ENCODE peak calls at places on chromosomes 13 and 19, in four cellular contexts. One of them, this sample, is unnamed.

GRCh38 chr13:48808689-48809088 is 155.0 kb downstream of the CYSLTR2 start:
- DNase-seq in HepG2: peak
- DNase-seq in K562: peak
- DNase-seq in IMR-90: peak
- DNase-seq in this sample: no peak

GRCh38 chr13:113220141-113220598 is 10.8 kb downstream of the CUL4A start:
- DNase-seq in HepG2: peak
- DNase-seq in K562: peak
- DNase-seq in IMR-90: no peak
- DNase-seq in this sample: no peak

GRCh38 chr13:99973163-99973785 is 1.7 kb upstream of the ZIC5 start:
- DNase-seq in HepG2: no peak
- DNase-seq in K562: no peak
- DNase-seq in IMR-90: no peak
- DNase-seq in this sample: no peak

GRCh38 chr19:48896191-48896720 is 2.3 kb downstream of the TULP2 start:
- DNase-seq in HepG2: no peak
- DNase-seq in K562: peak
- DNase-seq in IMR-90: no peak
- DNase-seq in this sample: no peak

GRCh38 chr19:49851456-49852259 is 699 bp downstream of the PTOV1 start:
- DNase-seq in HepG2: no peak
- DNase-seq in K562: peak
- DNase-seq in IMR-90: no peak
- DNase-seq in this sample: no peak

GRCh38 chr13:71875823-71876222 is 8.8 kb upstream of the DACH1 start:
- DNase-seq in HepG2: no peak
- DNase-seq in K562: no peak
- DNase-seq in IMR-90: no peak
- DNase-seq in this sample: no peak

GRCh38 chr19:46746281-46746965 is at the start of gene STRN4:
- DNase-seq in HepG2: no peak
- DNase-seq in K562: peak
- DNase-seq in IMR-90: no peak
- DNase-seq in this sample: peak

GRCh38 chr13:43368003-43368402 is 344.6 kb downstream of the DNAJC15 start:
- DNase-seq in HepG2: no peak
- DNase-seq in K562: no peak
- DNase-seq in IMR-90: peak
- DNase-seq in this sample: no peak

GRCh38 chr19:47603706-47604310 is 5.1 kb upstream of the BICRA start:
- DNase-seq in HepG2: no peak
- DNase-seq in K562: no peak
- DNase-seq in IMR-90: no peak
- DNase-seq in this sample: no peak

GRCh38 chr19:33819875-33820781 is 23.5 kb downstream of the KCTD15 start:
- DNase-seq in HepG2: peak
- DNase-seq in K562: peak
- DNase-seq in IMR-90: peak
- DNase-seq in this sample: peak

GRCh38 chr13:61765181-61765742 is 349.6 kb upstream of the PCDH20 start:
- DNase-seq in HepG2: no peak
- DNase-seq in K562: no peak
- DNase-seq in IMR-90: no peak
- DNase-seq in this sample: no peak

GRCh38 chr13:55967055-55967454 is 1173.7 kb upstream of the PRR20A start:
- DNase-seq in HepG2: no peak
- DNase-seq in K562: no peak
- DNase-seq in IMR-90: no peak
- DNase-seq in this sample: no peak

GRCh38 chr19:16455489-16455888 is 16.3 kb downstream of the EPS15L1 start:
- DNase-seq in HepG2: no peak
- DNase-seq in K562: no peak
- DNase-seq in IMR-90: no peak
- DNase-seq in this sample: no peak

GRCh38 chr19:34639491-34640085 is 37.4 kb downstream of the SCGB2B2 start:
- DNase-seq in HepG2: peak
- DNase-seq in K562: peak
- DNase-seq in IMR-90: peak
- DNase-seq in this sample: peak

GRCh38 chr13:59494560-59494970 is 669.2 kb downstream of the DIAPH3 start:
- DNase-seq in HepG2: no peak
- DNase-seq in K562: peak
- DNase-seq in IMR-90: peak
- DNase-seq in this sample: no peak

GRCh38 chr13:24264976-24265375 is 44.4 kb upstream of the C1QTNF9 start:
- DNase-seq in HepG2: no peak
- DNase-seq in K562: no peak
- DNase-seq in IMR-90: no peak
- DNase-seq in this sample: no peak

GRCh38 chr13:93745884-93746283 is 519.3 kb downstream of the GPC6 start:
- DNase-seq in HepG2: peak
- DNase-seq in K562: no peak
- DNase-seq in IMR-90: peak
- DNase-seq in this sample: no peak

GRCh38 chr13:59651479-59651878 is 512.2 kb downstream of the DIAPH3 start:
- DNase-seq in HepG2: no peak
- DNase-seq in K562: no peak
- DNase-seq in IMR-90: no peak
- DNase-seq in this sample: no peak

GRCh38 chr13:82791035-82791434 is 1091.2 kb downstream of the SLITRK1 start:
- DNase-seq in HepG2: no peak
- DNase-seq in K562: no peak
- DNase-seq in IMR-90: no peak
- DNase-seq in this sample: no peak

GRCh38 chr19:36152061-36152885 is at the start of gene COX7A1:
- DNase-seq in HepG2: no peak
- DNase-seq in K562: no peak
- DNase-seq in IMR-90: no peak
- DNase-seq in this sample: no peak

GRCh38 chr13:26011996-26012688 is 39.7 kb downstream of the SHISA2 start:
- DNase-seq in HepG2: no peak
- DNase-seq in K562: no peak
- DNase-seq in IMR-90: no peak
- DNase-seq in this sample: no peak

GRCh38 chr13:112776971-112777370 is 87.1 kb downstream of the ATP11A start:
- DNase-seq in HepG2: no peak
- DNase-seq in K562: no peak
- DNase-seq in IMR-90: no peak
- DNase-seq in this sample: no peak

GRCh38 chr19:8204961-8205360 is 4.2 kb upstream of the CERS4 start:
- DNase-seq in HepG2: no peak
- DNase-seq in K562: no peak
- DNase-seq in IMR-90: no peak
- DNase-seq in this sample: no peak

GRCh38 chr13:60617863-60618733 is 221.1 kb downstream of the TDRD3 start:
- DNase-seq in HepG2: peak
- DNase-seq in K562: no peak
- DNase-seq in IMR-90: peak
- DNase-seq in this sample: no peak

GRCh38 chr19:30293051-30293785 is 79.0 kb upstream of the ZNF536 start:
- DNase-seq in HepG2: no peak
- DNase-seq in K562: no peak
- DNase-seq in IMR-90: no peak
- DNase-seq in this sample: no peak

GRCh38 chr13:38680912-38681311 is 6.0 kb upstream of the FREM2 start:
- DNase-seq in HepG2: no peak
- DNase-seq in K562: no peak
- DNase-seq in IMR-90: no peak
- DNase-seq in this sample: no peak

GRCh38 chr13:73740681-73741080 is 393.5 kb downstream of the KLF12 start:
- DNase-seq in HepG2: no peak
- DNase-seq in K562: no peak
- DNase-seq in IMR-90: peak
- DNase-seq in this sample: no peak

GRCh38 chr13:73741111-73741510 is 393.1 kb downstream of the KLF12 start:
- DNase-seq in HepG2: no peak
- DNase-seq in K562: no peak
- DNase-seq in IMR-90: no peak
- DNase-seq in this sample: no peak

GRCh38 chr13:73748404-73748803 is 385.8 kb downstream of the KLF12 start:
- DNase-seq in HepG2: no peak
- DNase-seq in K562: no peak
- DNase-seq in IMR-90: no peak
- DNase-seq in this sample: no peak

GRCh38 chr13:73741742-73742141 is 392.5 kb downstream of the KLF12 start:
- DNase-seq in HepG2: no peak
- DNase-seq in K562: no peak
- DNase-seq in IMR-90: no peak
- DNase-seq in this sample: no peak

DNA sequence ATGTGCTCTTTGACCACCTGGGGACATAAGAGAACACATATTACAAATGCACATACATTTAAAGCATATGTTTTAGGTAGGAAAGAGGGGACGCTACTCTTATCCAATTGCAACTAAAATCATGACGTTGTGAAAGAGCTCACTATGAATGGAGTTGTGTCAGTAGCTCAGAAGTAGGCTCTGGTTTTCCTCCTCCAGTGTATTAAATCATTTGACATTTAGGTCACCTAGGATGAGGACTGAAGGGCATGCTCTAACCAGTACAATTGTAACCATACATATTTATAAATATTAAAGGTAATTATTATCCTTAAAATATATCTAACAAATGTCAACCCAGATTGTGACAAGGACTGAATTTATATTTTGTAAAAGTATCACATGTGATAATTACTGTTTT is 389.0 kb downstream of the KLF12 start:
- DNase-seq in HepG2: no peak
- DNase-seq in K562: no peak
- DNase-seq in IMR-90: no peak
- DNase-seq in this sample: no peak
- TF ChIP-seq MAZ in HepG2: no peak
- TF ChIP-seq MAZ in K562: no peak
- TF ChIP-seq MAZ in IMR-90: no peak
- TF ChIP-seq MAZ in this sample: no peak

GRCh38 chr13:110576070-110576394 is 14.5 kb upstream of the RAB20 start:
- DNase-seq in HepG2: no peak
- DNase-seq in K562: no peak
- DNase-seq in IMR-90: no peak
- DNase-seq in this sample: no peak
- TF ChIP-seq MAZ in HepG2: no peak
- TF ChIP-seq MAZ in K562: no peak
- TF ChIP-seq MAZ in IMR-90: no peak
- TF ChIP-seq MAZ in this sample: no peak

GRCh38 chr19:2500157-2500556 is 24.2 kb downstream of the GADD45B start:
- DNase-seq in HepG2: no peak
- DNase-seq in K562: no peak
- DNase-seq in IMR-90: no peak
- DNase-seq in this sample: no peak

GRCh38 chr19:2500861-2501260 is 24.9 kb downstream of the GADD45B start:
- DNase-seq in HepG2: no peak
- DNase-seq in K562: no peak
- DNase-seq in IMR-90: no peak
- DNase-seq in this sample: no peak

GRCh38 chr19:2507109-2507508 is 31.2 kb downstream of the GADD45B start:
- DNase-seq in HepG2: peak
- DNase-seq in K562: peak
- DNase-seq in IMR-90: peak
- DNase-seq in this sample: peak

GRCh38 chr19:2509096-2509495 is 33.2 kb downstream of the GADD45B start:
- DNase-seq in HepG2: no peak
- DNase-seq in K562: no peak
- DNase-seq in IMR-90: no peak
- DNase-seq in this sample: no peak

GRCh38 chr19:2503521-2504109 is 27.7 kb downstream of the GADD45B start:
- DNase-seq in HepG2: no peak
- DNase-seq in K562: peak
- DNase-seq in IMR-90: peak
- DNase-seq in this sample: peak
- TF ChIP-seq MAZ in HepG2: no peak
- TF ChIP-seq MAZ in K562: no peak
- TF ChIP-seq MAZ in IMR-90: no peak
- TF ChIP-seq MAZ in this sample: no peak

DNA sequence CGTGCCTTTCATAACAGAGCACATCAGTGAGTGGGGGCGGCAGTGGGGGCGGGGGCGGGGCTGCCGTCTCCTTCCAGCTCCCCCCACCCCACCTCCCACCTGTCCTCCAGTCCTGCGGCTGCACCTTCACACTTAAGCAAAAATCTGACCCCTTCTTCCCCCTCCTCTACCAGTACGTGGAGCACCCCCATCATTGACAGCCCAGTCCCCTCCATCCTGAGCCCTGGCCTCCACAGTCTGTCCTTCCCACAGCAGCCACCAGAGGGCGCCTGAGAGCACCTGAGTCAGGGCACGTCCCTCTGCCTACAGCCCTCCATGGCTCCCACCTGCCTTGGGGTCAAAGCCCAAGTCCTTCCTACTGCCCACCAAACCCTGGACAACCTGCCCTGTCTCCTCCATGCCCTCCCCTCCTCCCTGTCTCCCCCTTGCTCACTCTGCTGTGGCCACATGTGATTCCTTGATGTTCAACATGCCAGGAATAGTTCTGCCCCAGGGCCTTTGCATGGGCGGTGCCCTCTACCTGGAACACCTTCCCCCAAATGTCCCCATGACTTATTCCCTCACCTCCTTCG is 4.0 kb downstream of the EBI3 start:
- DNase-seq in HepG2: peak
- DNase-seq in K562: peak
- DNase-seq in IMR-90: peak
- DNase-seq in this sample: peak
- TF ChIP-seq MAZ in HepG2: peak
- TF ChIP-seq MAZ in K562: peak
- TF ChIP-seq MAZ in IMR-90: no peak
- TF ChIP-seq MAZ in this sample: no peak

DNA sequence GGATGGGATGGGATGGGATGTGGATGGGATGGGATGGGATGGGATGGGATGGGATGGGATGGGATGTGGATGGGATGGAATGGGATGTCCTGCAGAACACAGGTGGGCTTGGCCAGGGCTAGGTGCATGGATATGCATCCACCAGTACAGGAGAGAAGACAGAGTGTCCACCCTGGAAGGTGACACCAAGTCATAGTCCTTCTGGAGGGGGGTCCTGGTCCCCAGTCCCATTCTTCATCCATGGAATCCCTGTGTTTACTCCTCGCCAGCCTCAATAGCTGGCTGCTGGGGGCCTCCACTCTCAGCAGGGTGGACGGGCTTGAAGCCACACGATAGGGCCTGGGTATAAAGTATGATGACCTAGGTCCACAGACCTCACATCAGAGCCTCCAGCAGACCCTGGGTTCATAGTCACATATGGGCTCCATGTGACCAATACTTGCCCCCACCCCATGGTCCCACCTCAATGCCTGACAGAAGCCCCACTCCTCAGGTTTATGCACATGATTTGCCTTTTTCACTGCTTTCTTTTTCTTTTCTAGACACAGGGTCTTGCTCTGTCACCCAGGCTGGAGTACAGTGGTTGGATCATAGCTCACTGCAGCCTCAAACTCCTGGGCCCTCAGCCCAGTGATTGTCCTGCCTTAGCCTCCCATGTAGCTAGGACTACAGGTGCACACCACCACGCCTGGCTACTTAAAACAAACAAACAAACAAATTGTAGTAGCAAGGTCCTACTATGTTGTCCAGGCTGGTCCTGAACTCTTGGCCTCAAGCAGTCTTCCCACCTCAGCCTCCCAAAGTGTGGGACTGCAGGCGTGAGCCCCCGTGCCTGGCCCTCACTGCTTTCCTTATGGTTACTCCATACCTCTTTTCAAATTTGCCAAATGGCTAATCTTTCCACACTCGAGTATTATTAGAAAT is 39.9 kb downstream of the RFX2 start:
- DNase-seq in HepG2: no peak
- DNase-seq in K562: no peak
- DNase-seq in IMR-90: no peak
- DNase-seq in this sample: no peak
- TF ChIP-seq MAZ in HepG2: no peak
- TF ChIP-seq MAZ in K562: no peak
- TF ChIP-seq MAZ in IMR-90: no peak
- TF ChIP-seq MAZ in this sample: no peak

This sample was measured in A549.